ENCODE peak calls at places on chromosomes 7 and 10, in six cellular contexts. G is colonic mucosa, V is ascending aorta, J is ovary, F is psoas muscle, D is upper lobe of right lung. Q is an unnamed sample.

GRCh38 chr7:86598311-86598710 is 45.4 kb upstream of the GRM3 start:
- DNase-seq in G (peak; percentile 26), V (no peak), J (no peak), F (no peak), D (peak; percentile 51), Q (no peak)

GRCh38 chr10:13993169-13993568 is 337.6 kb downstream of the FRMD4A start:
- DNase-seq in G (no peak), V (no peak), J (peak; percentile 46), F (no peak), D (no peak), Q (no peak)

GRCh38 chr10:88979153-88979562 is 11.4 kb upstream of the FAS start:
- DNase-seq in G (no peak), V (no peak), J (peak; percentile 75), F (peak; percentile 61), D (no peak), Q (no peak)

GRCh38 chr10:106795619-106796018 is 368.9 kb downstream of the SORCS1 start:
- DNase-seq in G (peak; percentile 22), V (no peak), J (peak; percentile 33), F (no peak), D (no peak), Q (peak; percentile 66)

GRCh38 chr10:74322141-74322540 is 171.1 kb downstream of the ADK start:
- DNase-seq in G (no peak), V (no peak), J (no peak), F (no peak), D (no peak), Q (no peak)

GRCh38 chr7:156947120-156947843 is 2.2 kb upstream of the NOM1 start:
- DNase-seq in G (no peak), V (no peak), J (no peak), F (no peak), D (no peak), Q (no peak)

GRCh38 chr7:112103246-112103645 is 103.0 kb downstream of the DOCK4 start:
- DNase-seq in G (peak; percentile 29), V (no peak), J (no peak), F (no peak), D (no peak), Q (no peak)

GRCh38 chr10:1754506-1755177 is 17.3 kb upstream of the ADARB2 start:
- DNase-seq in G (no peak), V (no peak), J (no peak), F (no peak), D (no peak), Q (no peak)

GRCh38 chr10:71314028-71314693 is 4.9 kb upstream of the SLC29A3 start:
- DNase-seq in G (no peak), V (no peak), J (peak; percentile 69), F (peak; percentile 73), D (no peak), Q (peak; percentile 65)

GRCh38 chr7:29190349-29191045 is 4.1 kb upstream of the CHN2 start:
- DNase-seq in G (peak; percentile 53), V (no peak), J (no peak), F (no peak), D (no peak), Q (no peak)

GRCh38 chr7:101743241-101743994 is 74.0 kb upstream of the CUX1 start:
- DNase-seq in G (peak; percentile 67), V (no peak), J (peak; percentile 44), F (peak; percentile 72), D (peak; percentile 82), Q (peak; percentile 76)
- TF ChIP-seq CTCF in G (peak; percentile 62), V (peak; percentile 33), J (peak; percentile 33), F (peak; percentile 48), D (peak; percentile 53), Q (peak; percentile 23)

GRCh38 chr7:130096243-130096827 is 26.0 kb downstream of the KLHDC10 start:
- DNase-seq in G (no peak), V (no peak), J (no peak), F (no peak), D (no peak), Q (no peak)
- TF ChIP-seq CTCF in G (no peak), V (no peak), J (no peak), F (peak; percentile 10), D (peak; percentile 31), Q (peak; percentile 19)

GRCh38 chr10:97686301-97686961 is 610 bp downstream of the AVPI1 start:
- DNase-seq in G (peak; percentile 41), V (no peak), J (no peak), F (no peak), D (no peak), Q (no peak)
- TF ChIP-seq CTCF in G (no peak), V (no peak), J (no peak), F (no peak), D (no peak), Q (no peak)

DNA sequence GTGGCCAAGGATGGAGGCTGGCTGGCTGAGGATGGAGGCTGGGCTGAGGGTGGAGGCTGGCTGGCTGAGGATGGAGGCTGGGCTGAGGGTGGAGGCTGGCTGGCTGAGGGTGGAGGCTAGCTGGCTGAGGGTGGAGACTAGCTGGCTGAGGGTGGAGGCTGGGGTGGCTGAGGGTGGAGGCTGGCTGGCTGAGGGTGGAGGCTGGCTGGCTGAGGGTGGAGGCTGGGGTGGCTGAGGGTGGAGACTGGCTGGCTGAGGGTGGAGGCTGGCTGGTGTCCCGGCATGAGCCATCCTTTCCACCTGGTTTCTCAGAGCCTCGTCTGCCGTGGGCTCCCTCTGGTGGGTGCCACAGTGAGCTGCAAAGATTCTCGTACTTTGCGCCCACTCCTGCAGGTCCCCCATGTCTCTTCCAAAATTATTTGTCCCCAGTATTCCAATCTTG is 88.4 kb downstream of the ELFN1 start:
- DNase-seq in G (no peak), V (no peak), J (no peak), F (peak; percentile 76), D (peak; percentile 64), Q (no peak)
- TF ChIP-seq CTCF in G (peak; percentile 12), V (no peak), J (no peak), F (peak; percentile 48), D (peak; percentile 24), Q (no peak)

DNA sequence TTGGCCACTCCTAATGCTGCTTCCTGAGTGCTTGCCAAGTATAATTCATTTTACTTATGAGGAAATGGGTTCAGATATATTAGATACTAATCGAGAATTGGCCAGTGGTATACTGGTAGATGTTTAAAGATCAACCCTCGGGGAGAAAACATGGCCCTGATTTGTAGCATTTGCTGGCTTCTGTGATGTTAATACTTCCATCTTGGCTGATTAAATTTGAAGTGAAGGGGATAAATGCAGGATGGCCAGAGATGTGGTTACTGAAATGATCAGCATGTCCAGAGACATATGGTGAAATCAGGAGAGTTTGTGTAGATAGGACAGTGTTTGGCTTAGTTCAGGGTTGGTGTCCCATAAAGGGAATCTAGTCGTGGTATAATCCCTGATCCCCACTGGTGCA is 11.2 kb downstream of the UBE2D4 start:
- DNase-seq in G (no peak), V (no peak), J (no peak), F (no peak), D (no peak), Q (no peak)
- TF ChIP-seq CTCF in G (no peak), V (no peak), J (no peak), F (no peak), D (no peak), Q (no peak)

GRCh38 chr10:120161116-120161515 is 268.6 kb downstream of the SEC23IP start:
- DNase-seq in G (no peak), V (no peak), J (no peak), F (no peak), D (no peak), Q (no peak)

GRCh38 chr10:120156614-120157274 is 264.2 kb downstream of the SEC23IP start:
- DNase-seq in G (no peak), V (no peak), J (no peak), F (no peak), D (no peak), Q (no peak)

DNA sequence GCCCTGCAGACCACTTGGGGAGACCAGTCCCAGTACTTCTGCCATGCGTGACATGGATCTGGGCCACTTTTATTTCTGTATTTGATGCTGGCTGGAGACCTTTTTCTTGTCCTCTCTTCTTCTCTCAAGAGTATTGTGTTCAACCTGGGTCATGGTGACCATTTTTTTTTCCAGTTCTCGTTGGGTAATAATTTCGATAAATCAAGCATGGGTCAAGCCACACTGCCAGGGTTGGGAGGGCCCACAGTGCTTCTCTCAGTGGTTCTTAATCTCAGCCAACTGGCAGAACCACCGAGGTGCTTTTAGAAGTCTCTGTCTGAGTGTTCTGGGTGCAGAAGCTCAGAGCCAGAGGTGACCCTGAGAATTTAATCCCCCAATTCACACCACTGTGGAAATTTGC is 269.9 kb downstream of the SEC23IP start:
- DNase-seq in G (no peak), V (no peak), J (no peak), F (no peak), D (no peak), Q (no peak)
- TF ChIP-seq CTCF in G (no peak), V (no peak), J (no peak), F (no peak), D (no peak), Q (no peak)

DNA sequence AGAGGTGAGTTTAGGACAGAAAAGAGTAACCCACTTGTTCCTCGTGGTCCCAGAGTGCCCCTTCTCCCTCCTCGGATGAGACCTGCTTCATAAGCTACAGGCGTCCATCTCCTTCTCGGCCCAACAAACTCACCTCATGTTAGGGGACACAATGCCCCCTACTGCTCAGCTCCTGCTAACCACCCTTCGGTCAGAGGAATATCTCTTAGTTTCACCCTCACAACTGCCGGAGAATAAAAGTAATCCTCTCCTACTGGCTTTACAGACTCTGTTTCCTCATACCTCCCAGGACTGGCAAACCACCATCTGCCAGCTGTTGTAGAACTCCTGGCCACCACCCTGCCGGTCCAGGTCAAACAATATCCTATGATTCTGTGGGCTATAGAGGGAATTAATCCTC is 3.2 kb downstream of the AKR1B15 start:
- DNase-seq in G (peak; percentile 44), V (no peak), J (no peak), F (peak; percentile 59), D (no peak), Q (no peak)
- TF ChIP-seq CTCF in G (no peak), V (no peak), J (no peak), F (peak; percentile 41), D (no peak), Q (no peak)

DNA sequence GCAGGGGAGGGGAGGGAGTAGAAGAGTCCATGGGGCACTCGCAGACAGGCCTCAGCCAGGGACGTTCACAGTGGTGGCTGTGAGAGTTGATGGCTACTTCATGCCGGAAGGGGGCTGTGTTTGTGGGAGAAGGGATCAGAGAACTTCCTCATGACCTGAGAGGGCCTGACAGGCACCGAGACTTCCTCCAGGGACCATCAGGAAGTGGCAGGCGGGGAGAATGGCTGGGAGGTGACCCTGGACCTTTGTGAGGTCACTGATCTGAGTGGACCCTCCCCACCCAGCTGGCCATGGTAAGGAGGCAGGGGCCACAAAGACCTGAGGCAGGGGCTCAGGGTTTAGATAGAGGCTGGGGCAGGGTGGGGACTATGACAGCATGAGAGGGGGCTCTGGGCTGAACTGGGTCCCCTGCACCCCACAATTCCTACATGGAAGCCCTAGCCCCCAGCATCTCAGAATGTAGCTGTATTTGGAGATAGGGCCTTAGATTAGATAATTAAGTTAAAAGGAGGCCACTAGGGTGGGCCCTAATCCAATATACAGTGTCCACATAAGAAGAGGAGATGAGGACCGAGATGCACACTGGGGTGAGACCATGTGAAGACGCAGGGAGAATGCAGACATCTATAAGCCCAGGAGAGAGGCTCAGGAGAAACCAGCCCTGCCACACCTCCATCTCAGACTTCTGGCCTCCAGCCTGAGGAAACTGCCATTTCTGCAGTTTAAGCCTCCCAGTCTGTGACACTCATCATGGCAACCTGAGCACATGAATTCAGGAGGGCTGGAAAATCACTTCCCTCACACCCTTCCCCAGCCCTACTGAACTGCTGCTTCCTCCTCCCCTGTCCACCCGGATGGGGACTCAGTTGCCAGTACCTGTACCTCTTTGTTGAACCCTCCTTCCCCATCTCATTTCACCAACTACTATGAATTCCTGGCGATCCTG is 273.9 kb upstream of the ZNF32 start:
- DNase-seq in G (no peak), V (no peak), J (no peak), F (no peak), D (no peak), Q (no peak)
- TF ChIP-seq CTCF in G (no peak), V (no peak), J (no peak), F (no peak), D (no peak), Q (no peak)

Q was measured in mesothelial cell of epicardium.